ENCODE peak calls at places on chromosomes 5 and 9, in four cellular contexts. G is M059J, A is amniotic stem cell, X is Panc1. Z is an unnamed sample.

GRCh38 chr5:65292196-65292595 is 189.5 kb downstream of the ADAMTS6 start:
- DNase-seq in A (no peak), X (no peak), G (no peak), Z (no peak)

GRCh38 chr9:133130721-133131244 is 9.7 kb upstream of the RALGDS start:
- DNase-seq in G (no peak), A (no peak), X (no peak), Z (no peak)

GRCh38 chr5:140245354-140245753 is 57.5 kb downstream of the PFDN1 start:
- DNase-seq in A (no peak), X (no peak), G (no peak), Z (no peak)

GRCh38 chr5:142841511-142842255 is 71.5 kb downstream of the ARHGAP26 start:
- DNase-seq in G (peak; percentile 56), A (no peak), X (no peak), Z (peak; percentile 55)

GRCh38 chr5:135053278-135053677 is 19.2 kb upstream of the PITX1 start:
- DNase-seq in G (no peak), X (no peak), A (no peak), Z (no peak)

GRCh38 chr5:137754236-137754960 is at the start of gene HNRNPA0:
- DNase-seq in G (peak; percentile 93), X (peak; percentile 88), A (peak; percentile 92), Z (peak; percentile 94)

GRCh38 chr5:122847687-122848081 is 2.3 kb downstream of the SNX24 start:
- DNase-seq in G (no peak), A (no peak), X (no peak), Z (no peak)

GRCh38 chr5:118580959-118581358 is 407.4 kb downstream of the DTWD2 start:
- DNase-seq in A (peak; percentile 21), G (no peak), X (no peak), Z (peak; percentile 16)

GRCh38 chr9:10366171-10366779 is 246.5 kb downstream of the PTPRD start:
- DNase-seq in G (peak; percentile 11), X (peak; percentile 18), A (no peak), Z (no peak)